ENCODE peak calls at places on chromosome 5, in six cellular contexts. E, F, A, R, I and O are unnamed samples.

GRCh38 chr5:170467000-170467707 is 36.7 kb upstream of the KCNIP1 start:
- DNase-seq in E (no peak), F (no peak), A (no peak), R (no peak), I (peak; percentile 90), O (peak; percentile 85)

GRCh38 chr5:60334281-60334713 is 365.7 kb downstream of the DEPDC1B start:
- DNase-seq in E (no peak), F (no peak), A (no peak), R (no peak), I (peak; percentile 65), O (peak; percentile 87)

GRCh38 chr5:179061025-179061424 is 852 bp downstream of the ZNF354C start:
- DNase-seq in E (no peak), F (no peak), A (no peak), R (no peak), I (no peak), O (no peak)

GRCh38 chr5:115109388-115109787 is 60.3 kb downstream of the TRIM36 start:
- DNase-seq in E (no peak), F (no peak), A (no peak), R (no peak), I (no peak), O (no peak)

GRCh38 chr5:1000329-1000728 is 8.3 kb upstream of the NKD2 start:
- DNase-seq in E (no peak), F (no peak), A (no peak), R (no peak), I (no peak), O (no peak)

GRCh38 chr5:147613359-147613758 is 103.5 kb upstream of the DPYSL3 start:
- DNase-seq in E (no peak), F (no peak), A (no peak), R (no peak), I (peak; percentile 49), O (peak; percentile 82)

GRCh38 chr5:141496038-141496437 is 7.2 kb downstream of the PCDHGC5 start:
- DNase-seq in E (peak; percentile 77), F (peak; percentile 90), A (no peak), R (no peak), I (no peak), O (no peak)

GRCh38 chr5:138461343-138462125 is 3.7 kb upstream of the EGR1 start:
- DNase-seq in E (no peak), F (peak; percentile 45), A (no peak), R (no peak), I (peak; percentile 87), O (peak; percentile 86)

GRCh38 chr5:158140120-158140778 is 281.3 kb upstream of the CLINT1 start:
- DNase-seq in E (no peak), F (peak; percentile 91), A (no peak), R (no peak), I (no peak), O (peak; percentile 46)

GRCh38 chr5:52861368-52861767 is 73.7 kb downstream of the ITGA1 start:
- DNase-seq in E (no peak), F (no peak), A (no peak), R (no peak), I (no peak), O (no peak)

GRCh38 chr5:133274597-133274935 is 222.8 kb downstream of the HSPA4 start:
- DNase-seq in E (no peak), F (no peak), A (peak; percentile 48), R (no peak), I (no peak), O (no peak)

GRCh38 chr5:19555436-19555835 is 432.6 kb downstream of the CDH18 start:
- DNase-seq in E (no peak), F (peak; percentile 39), A (no peak), R (no peak), I (no peak), O (no peak)

GRCh38 chr5:141681695-141682641 is at the start of gene ARAP3:
- DNase-seq in E (peak; percentile 83), F (peak; percentile 89), A (peak; percentile 70), R (no peak), I (peak; percentile 89), O (peak; percentile 91)

GRCh38 chr5:55441107-55441771 is 93.5 kb downstream of the PLPP1 start:
- DNase-seq in E (no peak), F (peak; percentile 43), A (no peak), R (no peak), I (no peak), O (no peak)

GRCh38 chr5:42514759-42515158 is 91.5 kb downstream of the GHR start:
- DNase-seq in E (peak; percentile 31), F (peak; percentile 50), A (no peak), R (no peak), I (no peak), O (no peak)

GRCh38 chr5:95446009-95446408 is 54.8 kb downstream of the FAM81B start:
- DNase-seq in E (no peak), F (peak; percentile 40), A (no peak), R (no peak), I (peak; percentile 40), O (peak; percentile 75)

GRCh38 chr5:34843482-34843881 is 4.5 kb downstream of the TTC23L start:
- DNase-seq in E (no peak), F (no peak), A (no peak), R (no peak), I (peak; percentile 50), O (no peak)

GRCh38 chr5:57779383-57780223 is 297.0 kb upstream of the ACTBL2 start:
- DNase-seq in E (peak; percentile 32), F (peak; percentile 73), A (peak; percentile 57), R (no peak), I (peak; percentile 83), O (peak; percentile 76)

GRCh38 chr5:37015795-37016666 is 139.5 kb downstream of the NIPBL start:
- DNase-seq in E (no peak), F (no peak), A (no peak), R (no peak), I (peak; percentile 53), O (no peak)

GRCh38 chr5:160363122-160363521 is 7.3 kb downstream of the C1QTNF2 start:
- DNase-seq in E (no peak), F (no peak), A (no peak), R (no peak), I (no peak), O (no peak)

GRCh38 chr5:21219255-21219654 is 1231.3 kb upstream of the CDH18 start:
- DNase-seq in E (no peak), F (peak; percentile 5), A (no peak), R (no peak), I (no peak), O (no peak)

GRCh38 chr5:93621340-93621872 is 38.4 kb downstream of the NR2F1 start:
- DNase-seq in E (peak; percentile 72), F (peak; percentile 65), A (peak; percentile 78), R (no peak), I (peak; percentile 70), O (peak; percentile 81)

GRCh38 chr5:169641253-169641652 is 4.2 kb downstream of the DOCK2 start:
- DNase-seq in E (no peak), F (peak; percentile 22), A (no peak), R (no peak), I (peak; percentile 36), O (peak; percentile 26)

GRCh38 chr5:6719896-6720560 is 6.8 kb downstream of the TENT4A start:
- DNase-seq in E (no peak), F (peak; percentile 25), A (no peak), R (no peak), I (peak; percentile 30), O (no peak)

GRCh38 chr5:6720561-6720921 is 7.3 kb downstream of the TENT4A start:
- DNase-seq in E (no peak), F (no peak), A (no peak), R (no peak), I (no peak), O (no peak)

GRCh38 chr5:6723122-6723885 is 10.1 kb downstream of the TENT4A start:
- DNase-seq in E (no peak), F (no peak), A (no peak), R (no peak), I (no peak), O (no peak)

GRCh38 chr5:6722015-6722414 is 8.8 kb downstream of the TENT4A start:
- DNase-seq in E (no peak), F (no peak), A (no peak), R (no peak), I (peak; percentile 23), O (peak; percentile 47)

GRCh38 chr5:6721442-6721841 is 8.2 kb downstream of the TENT4A start:
- DNase-seq in E (no peak), F (no peak), A (no peak), R (no peak), I (no peak), O (no peak)
- H3K4me1 ChIP-seq in E (no peaks in the 10 kb centered on the region), F (no peaks in the 10 kb centered on the region), A (peaks cover 4% of the 10 kb centered on the region), R (peaks cover 3% of the 10 kb centered on the region), I (peaks cover 43% of the 10 kb centered on the region), O (peaks cover 32% of the 10 kb centered on the region)

DNA sequence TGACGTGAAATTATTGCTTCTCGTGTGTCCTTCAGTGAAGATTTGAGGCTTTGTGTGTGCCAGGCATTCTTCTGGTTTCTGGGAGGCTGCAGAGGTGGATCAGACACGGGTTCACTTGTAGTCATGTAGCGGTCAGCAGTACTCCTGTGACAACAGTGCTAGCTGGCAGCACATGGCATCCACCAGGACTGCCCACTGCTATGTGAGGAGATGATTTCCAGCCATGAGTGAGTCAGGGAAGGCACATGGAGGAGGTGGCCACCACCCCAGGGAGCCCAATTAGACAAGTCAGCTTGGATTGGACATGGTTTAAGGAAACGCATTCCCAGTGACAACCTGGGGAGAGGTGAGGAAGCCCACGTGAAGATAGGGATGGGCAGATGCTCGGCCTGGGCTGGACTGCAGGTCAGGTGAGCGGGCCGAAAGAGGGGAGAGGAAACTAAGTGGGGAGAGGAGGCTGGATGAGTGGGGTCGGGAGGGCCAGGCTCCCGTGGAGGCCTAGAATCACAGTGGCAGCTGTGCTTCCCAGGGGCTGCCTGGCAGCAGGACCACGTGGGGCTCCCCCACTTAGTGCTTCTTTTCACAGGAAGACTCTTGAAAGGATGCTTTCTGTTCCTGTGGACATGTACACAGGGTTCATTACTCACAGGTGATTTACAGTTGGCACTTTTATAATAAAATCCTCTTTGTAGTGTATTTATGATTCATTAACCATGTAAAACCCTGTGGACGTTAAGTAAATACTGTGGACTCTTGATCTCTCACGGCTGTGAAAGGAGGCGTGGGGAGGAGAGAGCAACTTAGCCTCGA is 80.0 kb upstream of the OTULINL start:
- DNase-seq in E (no peak), F (no peak), A (no peak), R (no peak), I (no peak), O (no peak)
- H2BK15ac ChIP-seq in E (no peak overlapping the region), F (no peak overlapping the region), A (no peak overlapping the region), R (no peak overlapping the region), I (no peak overlapping the region), O (no peak overlapping the region)

DNA sequence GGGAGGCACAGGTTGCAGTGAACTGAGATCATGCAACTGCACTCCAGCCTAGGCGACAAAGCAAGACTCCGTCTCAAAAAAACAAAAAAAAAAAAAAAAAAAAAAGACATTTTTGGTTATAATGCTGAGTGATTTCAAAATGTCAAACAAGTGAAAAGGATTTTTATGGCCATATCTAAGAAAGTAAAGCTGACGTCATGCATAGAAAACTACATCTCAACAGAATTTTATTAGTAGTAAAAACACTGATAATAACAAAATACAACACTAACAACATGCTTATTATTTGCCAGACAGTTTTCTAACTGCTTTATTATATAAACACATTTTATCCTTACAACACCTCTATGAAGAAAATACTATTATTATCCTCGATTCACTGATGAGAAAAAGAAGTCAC is 833.0 kb upstream of the WWC1 start:
- DNase-seq in E (no peak), F (no peak), A (no peak), R (no peak), I (no peak), O (no peak)
- H3K4me1 ChIP-seq in E (no peaks in the 10 kb centered on the region), F (no peaks in the 10 kb centered on the region), A (no peaks in the 10 kb centered on the region), R (no peaks in the 10 kb centered on the region), I (no peaks in the 10 kb centered on the region), O (no peaks in the 10 kb centered on the region)

DNA sequence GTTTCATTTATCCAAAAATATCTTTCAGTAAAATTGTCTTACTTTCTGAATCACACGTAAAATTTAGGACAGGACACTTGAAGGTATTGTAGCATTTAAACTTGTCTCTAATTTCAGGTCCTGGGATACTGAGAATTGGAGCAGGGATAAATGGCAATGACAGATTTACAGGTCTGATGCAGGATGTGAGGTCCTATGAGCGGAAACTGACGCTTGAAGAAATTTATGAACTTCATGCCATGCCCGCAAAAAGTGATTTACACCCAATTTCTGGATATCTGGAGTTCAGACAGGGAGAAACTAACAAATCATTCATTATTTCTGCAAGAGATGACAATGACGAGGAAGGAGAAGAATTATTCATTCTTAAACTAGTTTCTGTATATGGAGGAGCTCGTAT is 99.2 kb downstream of the ADGRV1 start:
- DNase-seq in E (no peak), F (no peak), A (no peak), R (no peak), I (no peak), O (no peak)
- H2BK15ac ChIP-seq in E (no peak overlapping the region), F (no peak overlapping the region), A (no peak overlapping the region), R (no peak overlapping the region), I (no peak overlapping the region), O (no peak overlapping the region)